ENCODE peak calls at places on chromosomes 11 and 22, in five cellular contexts. G is RWPE1, U is left ventricle myocardium inferior, Z is neural progenitor cell, C is heart right ventricle. E is an unnamed sample.

GRCh38 chr22:39568278-39568981 is 2.1 kb upstream of the CACNA1I start:
- DNase-seq in G (no peak), U (no peak), C (no peak), Z (no peak), E (no peak)

GRCh38 chr22:22931557-22932270 is 44.1 kb downstream of the IGLL5 start:
- DNase-seq in U (no peak), Z (no peak), G (no peak), C (no peak), E (no peak)

GRCh38 chr11:79220171-79220570 is 220.7 kb downstream of the TENM4 start:
- DNase-seq in U (no peak), Z (no peak), C (no peak), G (no peak), E (no peak)

GRCh38 chr11:833114-833791 is 501 bp downstream of the CD151 start:
- DNase-seq in Z (peak), U (peak), C (peak), G (no peak), E (peak)

GRCh38 chr22:38955250-38955775 is 2.1 kb upstream of the APOBEC3A start:
- DNase-seq in G (no peak), U (no peak), Z (no peak), C (no peak), E (no peak)

GRCh38 chr11:86537541-86538222 is 134.7 kb downstream of the ME3 start:
- DNase-seq in Z (peak), U (no peak), C (no peak), G (no peak), E (no peak)

GRCh38 chr11:33634291-33634834 is 66.3 kb downstream of the C11orf91 start:
- DNase-seq in Z (no peak), U (no peak), C (no peak), G (peak), E (no peak)

GRCh38 chr11:96204721-96205459 is 138.1 kb downstream of the MAML2 start:
- DNase-seq in G (no peak), U (no peak), C (no peak), Z (no peak), E (no peak)

GRCh38 chr11:2462986-2463765 is 18.4 kb downstream of the KCNQ1 start:
- DNase-seq in G (no peak), Z (no peak), U (peak), C (peak), E (peak)

GRCh38 chr11:71330349-71330748 is 78.0 kb upstream of the SHANK2 start:
- DNase-seq in Z (no peak), G (no peak), U (no peak), C (no peak), E (peak)

GRCh38 chr11:33695051-33695566 is 5.5 kb downstream of the C11orf91 start:
- DNase-seq in G (no peak), Z (no peak), C (no peak), U (peak), E (no peak)

GRCh38 chr22:50314455-50315288 is 7.2 kb upstream of the PLXNB2 start:
- DNase-seq in U (peak), Z (no peak), G (no peak), C (peak), E (peak)

GRCh38 chr22:47279337-47279736 is 516.9 kb downstream of the TBC1D22A start:
- DNase-seq in G (no peak), Z (no peak), U (no peak), C (no peak), E (no peak)

GRCh38 chr11:31830406-31830805 is 19.3 kb upstream of the PAX6 start:
- DNase-seq in C (no peak), G (no peak), Z (no peak), U (no peak), E (no peak)

GRCh38 chr22:43956383-43956782 is 1.1 kb downstream of the SAMM50 start:
- DNase-seq in C (no peak), U (no peak), Z (no peak), G (no peak), E (no peak)

GRCh38 chr22:29765905-29766631 is 739 bp downstream of the ZMAT5 start:
- DNase-seq in G (no peak), U (no peak), Z (no peak), C (no peak), E (no peak)

GRCh38 chr11:117815262-117815803 is 9.2 kb downstream of the FXYD2 start:
- DNase-seq in U (no peak), C (peak), Z (no peak), G (no peak), E (no peak)

GRCh38 chr22:36405671-36406070 is 17.9 kb upstream of the MYH9 start:
- DNase-seq in Z (no peak), C (no peak), G (no peak), U (no peak), E (peak)

GRCh38 chr11:89495951-89496350 is 4.8 kb upstream of the NOX4 start:
- DNase-seq in G (peak), Z (peak), C (no peak), U (peak), E (no peak)

GRCh38 chr11:18731949-18732821 is 6.2 kb upstream of the IGSF22 start:
- DNase-seq in C (peak), Z (peak), G (peak), U (peak), E (no peak)

GRCh38 chr11:70016666-70017347 is 61.3 kb upstream of the ANO1 start:
- DNase-seq in Z (no peak), G (peak), C (no peak), U (no peak), E (no peak)

GRCh38 chr11:115736146-115736545 is 231.9 kb upstream of the CADM1 start:
- DNase-seq in U (no peak), Z (no peak), C (no peak), G (no peak), E (no peak)

GRCh38 chr11:62267576-62267975 is 2.4 kb upstream of the SCGB2A2 start:
- DNase-seq in C (no peak), Z (no peak), G (no peak), U (no peak), E (no peak)

GRCh38 chr11:76888989-76889388 is 28.3 kb downstream of the ACER3 start:
- DNase-seq in Z (no peak), U (no peak), C (no peak), G (no peak), E (no peak)

GRCh38 chr11:78216571-78217287 is 28.0 kb downstream of the USP35 start:
- DNase-seq in G (peak), C (no peak), U (no peak), Z (no peak), E (no peak)
- H3K27ac ChIP-seq in G (no peak), C (no peak), U (no peak), Z (no peak), E (no peak)

DNA sequence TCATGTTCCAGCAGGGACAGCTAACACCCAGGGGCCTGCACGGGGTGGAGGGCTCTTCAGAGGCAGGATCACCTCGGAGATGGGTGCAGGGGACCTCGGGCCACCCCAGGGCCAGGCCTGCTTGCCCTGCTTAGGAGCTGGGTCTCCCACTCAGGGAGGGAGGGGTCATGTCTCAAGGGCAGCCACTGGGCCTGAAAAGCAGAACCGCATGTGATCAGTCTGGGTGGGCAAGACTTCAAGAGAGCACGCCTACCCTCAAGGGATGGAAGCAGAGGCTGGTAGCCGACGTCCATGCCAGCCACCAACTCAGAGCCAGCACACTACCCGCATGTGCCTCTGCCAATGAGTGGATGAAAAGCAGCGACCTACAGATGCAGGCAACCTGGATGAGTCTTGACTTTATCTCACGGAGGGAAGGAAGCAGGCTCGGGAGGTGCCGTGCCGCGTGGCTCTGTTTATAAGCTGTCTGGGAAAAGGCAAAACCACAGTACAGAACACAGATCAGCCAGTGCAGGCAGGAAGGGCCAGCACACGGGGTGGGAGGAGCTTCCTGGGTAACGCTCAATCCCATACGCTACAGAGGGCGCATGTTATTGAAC is 16.0 kb downstream of the TBX1 start:
- DNase-seq in C (peak), U (peak), G (no peak), Z (no peak), E (no peak)
- TF ChIP-seq CTCF in C (no peak), U (no peak), G (no peak), Z (no peak), E (no peak)

GRCh38 chr11:63875506-63875905 is 36.6 kb downstream of the MARK2 start:
- DNase-seq in U (no peak), G (no peak), C (no peak), Z (no peak), E (no peak)

GRCh38 chr11:63871962-63872832 is 33.3 kb downstream of the MARK2 start:
- DNase-seq in Z (peak), U (peak), G (peak), C (peak), E (peak)

GRCh38 chr11:63872833-63873201 is 33.9 kb downstream of the MARK2 start:
- DNase-seq in C (no peak), U (no peak), Z (no peak), G (no peak), E (no peak)

GRCh38 chr11:63874511-63874910 is 35.6 kb downstream of the MARK2 start:
- DNase-seq in G (no peak), C (no peak), U (peak), Z (no peak), E (no peak)

DNA sequence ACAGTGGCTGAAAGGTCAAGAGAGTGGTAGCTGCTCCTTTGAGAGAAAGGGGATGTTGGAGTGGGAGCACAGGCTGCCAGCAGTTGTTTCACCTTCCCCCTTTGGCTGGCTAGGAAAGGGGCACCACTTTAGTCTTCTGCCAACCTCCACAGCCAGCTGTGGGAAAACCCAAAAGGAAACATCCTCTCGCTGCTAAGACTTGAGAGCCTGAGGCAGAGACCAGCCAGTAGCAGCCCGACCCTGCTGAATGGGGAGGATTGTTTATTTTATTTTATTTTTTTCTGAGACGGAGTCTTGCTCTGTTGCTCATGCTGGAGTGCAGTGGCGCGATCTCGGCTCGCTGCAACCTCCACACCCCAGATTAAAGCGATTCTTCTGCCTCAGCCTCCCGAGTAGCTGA is 34.5 kb downstream of the MARK2 start:
- DNase-seq in C (no peak), Z (no peak), U (no peak), G (no peak), E (no peak)
- H3K27ac ChIP-seq in C (peak), Z (no peak), U (peak), G (no peak), E (peak)

DNA sequence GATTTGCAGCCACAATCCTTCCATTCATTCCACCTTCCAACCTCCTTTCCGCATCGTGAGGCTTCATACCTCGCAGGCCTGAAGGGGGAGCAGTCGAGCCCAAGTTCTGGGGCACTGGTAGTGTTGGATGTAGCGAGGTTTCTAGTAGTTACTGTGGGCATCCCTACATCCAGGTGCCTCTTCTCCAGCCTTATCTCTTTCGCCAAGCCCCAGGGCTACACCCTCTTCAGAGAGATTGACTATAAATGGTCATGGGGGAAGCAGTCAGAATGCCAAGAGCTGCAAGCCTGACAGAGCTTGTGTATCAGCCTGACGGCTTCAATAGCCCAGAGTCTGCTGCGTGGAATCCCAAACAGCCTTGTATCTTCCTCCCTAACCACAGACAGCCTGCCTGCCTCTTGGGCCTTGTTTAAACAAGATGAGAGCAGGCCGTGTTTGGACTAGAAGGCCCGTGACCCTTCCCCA is 28.9 kb downstream of the CLMP start:
- DNase-seq in C (peak), G (no peak), U (peak), Z (peak), E (peak)
- TF ChIP-seq CTCF in C (peak), G (no peak), U (peak), Z (peak), E (peak)

GRCh38 chr11:17568944-17569343 is 21.9 kb downstream of the OTOG start:
- DNase-seq in G (no peak), C (no peak), Z (no peak), U (no peak), E (no peak)
- H3K27ac ChIP-seq in G (no peak), C (no peak), Z (no peak), U (no peak), E (no peak)